ENCODE peak calls at places on chromosomes 2 and 18, in seven cellular contexts. P is retina, O is choroid plexus epithelial cell, K is NCI-H460, Z is heart left ventricle, N is ELF-1, T is coronary artery. Q is an unnamed sample.

GRCh38 chr2:23617817-23618216 is 232.8 kb downstream of the KLHL29 start:
- DNase-seq in K (no peak), T (no peak), N (no peak), P (no peak), Z (peak), O (no peak), Q (no peak)

GRCh38 chr2:238914648-238915015 is 66.7 kb downstream of the TWIST2 start:
- DNase-seq in P (no peak), O (peak), T (no peak), N (no peak), Z (no peak), K (no peak), Q (no peak)

GRCh38 chr18:62131305-62131909 is 55.4 kb downstream of the PIGN start:
- DNase-seq in T (no peak), K (peak), Z (peak), O (peak), N (peak), P (peak), Q (peak)

GRCh38 chr2:18299423-18300212 is 260.8 kb downstream of the RDH14 start:
- DNase-seq in T (no peak), N (peak), O (peak), Z (peak), K (peak), P (peak), Q (peak)

GRCh38 chr2:236498369-236498768 is 71.3 kb upstream of the ACKR3 start:
- DNase-seq in O (peak), P (no peak), N (peak), Z (peak), K (no peak), T (no peak), Q (no peak)

GRCh38 chr2:190023860-190024259 is 38.7 kb downstream of the MSTN start:
- DNase-seq in N (peak), Z (no peak), P (peak), T (no peak), K (peak), O (peak), Q (peak)

GRCh38 chr2:22359020-22359672 is 1025.8 kb upstream of the KLHL29 start:
- DNase-seq in N (no peak), P (no peak), K (no peak), T (no peak), O (no peak), Z (no peak), Q (peak)

GRCh38 chr2:168210898-168211570 is 36.4 kb downstream of the STK39 start:
- DNase-seq in Z (no peak), N (no peak), P (no peak), K (peak), O (peak), T (no peak), Q (no peak)

GRCh38 chr2:220078439-220078838 is 451.0 kb downstream of the SLC4A3 start:
- DNase-seq in K (no peak), P (no peak), N (no peak), T (no peak), O (peak), Z (no peak), Q (no peak)

GRCh38 chr2:231917280-231918088 is 8.7 kb downstream of the NPPC start:
- DNase-seq in Z (no peak), T (no peak), K (no peak), P (no peak), N (peak), O (no peak), Q (peak)

GRCh38 chr2:100104718-100105677 is 37.4 kb downstream of the AFF3 start:
- DNase-seq in O (no peak), T (no peak), P (peak), Z (no peak), N (peak), K (no peak), Q (peak)

GRCh38 chr2:36403675-36404230 is 48.2 kb downstream of the CRIM1 start:
- DNase-seq in N (no peak), Z (no peak), T (no peak), O (peak), K (no peak), P (no peak), Q (peak)

Q was measured in mesendoderm.